ENCODE peak calls at places on chromosomes 16 and 17, in five cellular contexts. R is activated T-cell treated with anti-CD3 and anti-CD28 coated beads for 1 hour, Y is NCI-H1417, H is nephron progenitor cell, I is M059J. J is an unnamed sample.

GRCh38 chr17:78585231-78585630 is 8.0 kb upstream of the DNAH17 start:
- DNase-seq in R (no peak), Y (no peak), H (no peak), I (peak), J (no peak)

GRCh38 chr17:76935331-76935730 is 67.1 kb downstream of the MGAT5B start:
- DNase-seq in R (no peak), Y (no peak), H (no peak), I (peak), J (no peak)

GRCh38 chr17:8695241-8695640 is 49.4 kb downstream of the CCDC42 start:
- DNase-seq in R (no peak), Y (no peak), H (no peak), I (no peak), J (no peak)

GRCh38 chr17:35898283-35899070 is 18.3 kb upstream of the CCL5 start:
- DNase-seq in R (no peak), Y (no peak), H (no peak), I (peak), J (no peak)

GRCh38 chr17:77794846-77795245 is 163.7 kb upstream of the TNRC6C start:
- DNase-seq in R (no peak), Y (no peak), H (no peak), I (no peak), J (no peak)

GRCh38 chr17:49859991-49860953 is 12.4 kb upstream of the TAC4 start:
- DNase-seq in R (no peak), Y (no peak), H (peak), I (no peak), J (no peak)

GRCh38 chr17:27603446-27603820 is 27.6 kb upstream of the LGALS9 start:
- DNase-seq in R (no peak), Y (no peak), H (no peak), I (no peak), J (no peak)

GRCh38 chr17:67855504-67856324 is 30.4 kb downstream of the BPTF start:
- DNase-seq in R (no peak), Y (no peak), H (no peak), I (no peak), J (no peak)

GRCh38 chr16:26644912-26645543 is 421.7 kb upstream of the C16orf82 start:
- DNase-seq in R (no peak), Y (no peak), H (no peak), I (no peak), J (no peak)

GRCh38 chr17:67121317-67121887 is 77.0 kb downstream of the CACNG1 start:
- DNase-seq in R (no peak), Y (no peak), H (no peak), I (no peak), J (no peak)

GRCh38 chr17:2124391-2124790 is 69.5 kb downstream of the HIC1 start:
- DNase-seq in R (no peak), Y (no peak), H (no peak), I (peak), J (no peak)

GRCh38 chr17:48215583-48216139 is 108.1 kb downstream of the SNX11 start:
- DNase-seq in R (no peak), Y (peak), H (peak), I (peak), J (peak)

GRCh38 chr17:17683710-17684365 is 2.6 kb downstream of the RAI1 start:
- DNase-seq in R (no peak), Y (no peak), H (no peak), I (peak), J (no peak)

GRCh38 chr17:44900894-44901293 is 1.6 kb upstream of the EFTUD2 start:
- DNase-seq in R (no peak), Y (no peak), H (no peak), I (peak), J (peak)

GRCh38 chr16:70573451-70574121 is 50.0 kb downstream of the SF3B3 start:
- DNase-seq in R (no peak), Y (no peak), H (no peak), I (peak), J (no peak)

GRCh38 chr17:51461578-51462004 is 201.2 kb downstream of the UTP18 start:
- DNase-seq in R (peak), Y (peak), H (peak), I (peak), J (peak)

GRCh38 chr17:9696279-9697044 is 51.1 kb downstream of the USP43 start:
- DNase-seq in R (no peak), Y (no peak), H (no peak), I (no peak), J (no peak)

GRCh38 chr17:53344778-53345177 is 477.9 kb upstream of the KIF2B start:
- DNase-seq in R (no peak), Y (no peak), H (no peak), I (no peak), J (no peak)

GRCh38 chr16:72502654-72503005 is 330.7 kb upstream of the PMFBP1 start:
- DNase-seq in R (no peak), Y (no peak), H (no peak), I (no peak), J (no peak)

GRCh38 chr17:74950207-74950606 is 14.5 kb downstream of the OTOP3 start:
- DNase-seq in R (no peak), Y (peak), H (no peak), I (no peak), J (no peak)

GRCh38 chr17:53472586-53472985 is 350.1 kb upstream of the KIF2B start:
- DNase-seq in R (no peak), Y (no peak), H (no peak), I (peak), J (peak)

GRCh38 chr17:6381052-6381451 is 53.9 kb downstream of the AIPL1 start:
- DNase-seq in R (no peak), Y (no peak), H (no peak), I (peak), J (no peak)

GRCh38 chr16:84911490-84912216 is 91.9 kb downstream of the CRISPLD2 start:
- DNase-seq in R (no peak), Y (no peak), H (no peak), I (no peak), J (no peak)

GRCh38 chr16:84084570-84085270 is 32.0 kb downstream of the MBTPS1 start:
- DNase-seq in R (peak), Y (peak), H (peak), I (peak), J (no peak)

GRCh38 chr16:68412061-68412460 is 36.2 kb downstream of the SMPD3 start:
- DNase-seq in R (no peak), Y (no peak), H (no peak), I (no peak), J (no peak)

GRCh38 chr16:22356930-22357634 is 17.3 kb downstream of the CDR2 start:
- DNase-seq in R (no peak), Y (no peak), H (no peak), I (no peak), J (no peak)

GRCh38 chr17:45640141-45640850 is 143.8 kb upstream of the CRHR1 start:
- DNase-seq in R (peak), Y (no peak), H (peak), I (peak), J (peak)

GRCh38 chr17:49260922-49261291 is 30.3 kb upstream of the PHOSPHO1 start:
- DNase-seq in R (no peak), Y (no peak), H (no peak), I (peak), J (no peak)

GRCh38 chr17:55298111-55298510 is 33.4 kb downstream of the HLF start:
- DNase-seq in R (no peak), Y (no peak), H (no peak), I (no peak), J (no peak)

GRCh38 chr16:67186550-67186950 is 2.8 kb upstream of the MATCAP1 start:
- DNase-seq in R (no peak), Y (no peak), H (no peak), I (peak), J (no peak)

GRCh38 chr17:17757391-17757791 is 76.1 kb downstream of the RAI1 start:
- DNase-seq in R (no peak), Y (peak), H (no peak), I (no peak), J (no peak)

GRCh38 chr16:22270525-22270924 is 26.7 kb upstream of the POLR3E start:
- DNase-seq in R (no peak), Y (no peak), H (no peak), I (no peak), J (no peak)

GRCh38 chr16:88936008-88936912 is 40.7 kb downstream of the CBFA2T3 start:
- DNase-seq in R (no peak), Y (peak), H (no peak), I (no peak), J (no peak)

GRCh38 chr16:79283578-79283977 is 317.0 kb downstream of the MAF start:
- DNase-seq in R (no peak), Y (no peak), H (no peak), I (no peak), J (no peak)

GRCh38 chr17:78266771-78267170 is 35.3 kb downstream of the TMEM235 start:
- DNase-seq in R (no peak), Y (no peak), H (no peak), I (no peak), J (no peak)

GRCh38 chr17:78718575-78719209 is 63.4 kb downstream of the CYTH1 start:
- DNase-seq in R (no peak), Y (no peak), H (no peak), I (no peak), J (no peak)

J was measured in foreskin melanocyte.